ENCODE peak calls at places on chromosomes 12 and 14, in eight cellular contexts. A is T follicular helper cell; W is effector CD4-positive, alpha-beta T cell; E is endothelial cell; V is heart left ventricle; Z is activated naive CD8-positive, alpha-beta T cell treated with anti-CD3 and anti-CD28 coated beads, Interleukin-2, amount 50 U/mL, for 16 hours; K is AG09309; F is activated CD4-positive, alpha-beta T cell treated with anti-CD3 and anti-CD28 coated beads, Interleukin-2, amount 50 U/mL, for 48 hours. Y is an unnamed sample.
A peak's percentile ranks its signal among the peaks of the same experiment; 100 is the strongest.

GRCh38 chr12:65666876-65667275 is 157.4 kb upstream of the HMGA2 start:
- DNase-seq in V (no peak), E (no peak), W (no peak), F (peak; percentile 3), Z (no peak), A (no peak), K (no peak), Y (no peak)

GRCh38 chr14:67187826-67188225 is 1.4 kb upstream of the GARIN2 start:
- DNase-seq in K (no peak), Z (no peak), A (no peak), V (no peak), W (no peak), E (no peak), F (no peak), Y (no peak)

GRCh38 chr14:20630340-20631022 is 11.0 kb downstream of the OR6S1 start:
- DNase-seq in E (peak; percentile 30), V (no peak), Z (no peak), A (peak; percentile 35), F (no peak), K (no peak), W (no peak), Y (peak; percentile 34)

GRCh38 chr12:94872671-94873367 is 130.7 kb downstream of the NDUFA12 start:
- DNase-seq in K (no peak), V (no peak), Z (no peak), E (peak; percentile 19), W (no peak), A (no peak), F (no peak), Y (no peak)

GRCh38 chr12:123278150-123278627 is 6.5 kb upstream of the CDK2AP1 start:
- DNase-seq in K (no peak), E (no peak), A (no peak), Z (no peak), F (no peak), V (no peak), W (no peak), Y (no peak)

GRCh38 chr14:35867280-35867629 is 41.1 kb downstream of the BRMS1L start:
- DNase-seq in E (no peak), F (no peak), W (no peak), A (no peak), Z (no peak), K (no peak), V (no peak), Y (no peak)

GRCh38 chr14:81018714-81019512 is 63.5 kb downstream of the TSHR start:
- DNase-seq in V (no peak), F (no peak), W (no peak), E (no peak), K (no peak), A (no peak), Z (no peak), Y (no peak)

GRCh38 chr12:130621696-130622298 is 94.3 kb downstream of the RIMBP2 start:
- DNase-seq in K (no peak), Z (no peak), V (no peak), F (no peak), W (no peak), E (no peak), A (no peak), Y (no peak)

GRCh38 chr14:54420478-54421116 is 20.6 kb downstream of the CNIH1 start:
- DNase-seq in W (no peak), Z (no peak), E (peak; percentile 55), F (no peak), V (no peak), A (no peak), K (no peak), Y (no peak)

GRCh38 chr12:66288121-66288520 is 14.2 kb upstream of the HELB start:
- DNase-seq in K (no peak), Z (no peak), F (no peak), E (no peak), V (no peak), W (peak; percentile 51), A (peak; percentile 53), Y (peak; percentile 36)

GRCh38 chr12:98745578-98746391 is 100.7 kb downstream of the APAF1 start:
- DNase-seq in W (no peak), Z (no peak), A (no peak), K (no peak), F (peak; percentile 50), E (peak; percentile 43), V (no peak), Y (peak; percentile 6)

GRCh38 chr14:54681819-54682261 is 114.9 kb downstream of the SAMD4A start:
- DNase-seq in F (no peak), A (no peak), Z (no peak), W (no peak), E (no peak), V (no peak), K (no peak), Y (no peak)

GRCh38 chr12:124847113-124847512 is 16.6 kb downstream of the SCARB1 start:
- DNase-seq in V (no peak), K (no peak), E (no peak), W (no peak), F (no peak), A (no peak), Z (no peak), Y (no peak)

GRCh38 chr12:82174936-82175335 is 183.3 kb downstream of the CCDC59 start:
- DNase-seq in F (no peak), K (no peak), Z (no peak), A (no peak), E (no peak), V (no peak), W (no peak), Y (no peak)

GRCh38 chr12:69570545-69571399 is 14.5 kb upstream of the CCT2 start:
- DNase-seq in V (peak; percentile 34), W (peak; percentile 51), K (no peak), E (peak; percentile 59), Z (peak; percentile 21), F (peak; percentile 45), A (peak; percentile 45), Y (peak; percentile 57)

GRCh38 chr12:96036765-96037455 is 1.5 kb upstream of the LTA4H start:
- DNase-seq in A (no peak), V (no peak), K (no peak), W (no peak), Z (no peak), E (no peak), F (no peak), Y (no peak)

GRCh38 chr14:25037032-25037431 is 12.9 kb downstream of the STXBP6 start:
- DNase-seq in A (no peak), K (no peak), Z (no peak), E (no peak), V (no peak), W (no peak), F (no peak), Y (no peak)

GRCh38 chr12:80837342-80837978 is 100.3 kb downstream of the LIN7A start:
- DNase-seq in V (no peak), E (peak; percentile 28), Z (no peak), A (no peak), W (no peak), F (no peak), K (peak; percentile 45), Y (no peak)

GRCh38 chr14:71529855-71530254 is 402.4 kb upstream of the RGS6 start:
- DNase-seq in V (peak; percentile 55), K (peak; percentile 51), A (no peak), Z (no peak), E (no peak), W (no peak), F (no peak), Y (no peak)

GRCh38 chr12:65891987-65892481 is 67.8 kb downstream of the HMGA2 start:
- DNase-seq in F (no peak), W (no peak), E (no peak), A (no peak), V (peak; percentile 82), K (peak; percentile 99), Z (no peak), Y (no peak)

GRCh38 chr14:55354500-55354899 is 57.1 kb downstream of the ATG14 start:
- DNase-seq in A (peak; percentile 67), W (peak; percentile 71), F (peak; percentile 50), V (peak; percentile 41), K (no peak), Z (no peak), E (peak; percentile 42), Y (peak; percentile 51)

GRCh38 chr14:89378119-89378518 is 38.9 kb downstream of the FOXN3 start:
- DNase-seq in K (no peak), Z (no peak), F (peak; percentile 25), W (peak; percentile 8), V (no peak), A (peak; percentile 9), E (no peak), Y (no peak)

GRCh38 chr14:100664841-100665425 is 61.8 kb upstream of the DLK1 start:
- DNase-seq in A (no peak), W (no peak), Z (no peak), K (peak; percentile 68), E (no peak), V (no peak), F (no peak), Y (no peak)

GRCh38 chr14:67934087-67934486 is 114.5 kb downstream of the RAD51B start:
- DNase-seq in Z (no peak), K (peak; percentile 71), W (no peak), F (no peak), V (peak; percentile 27), E (peak; percentile 28), A (no peak), Y (no peak)

GRCh38 chr12:6085841-6086240 is 38.6 kb downstream of the VWF start:
- DNase-seq in Z (no peak), W (no peak), E (no peak), A (no peak), V (no peak), K (no peak), F (no peak), Y (no peak)